ENCODE peak calls at places on chromosome 21, in ten cellular contexts. One of them, this sample, is unnamed.
A peak's percentile ranks its signal among the peaks of the same experiment; 100 is the strongest.

GRCh38 chr21:37915941-37916794 is at the start of gene KCNJ6:
- DNase-seq in heart left ventricle: no peak
- DNase-seq in transverse colon: no peak
- DNase-seq in fibroblast of lung: peak; percentile 59
- DNase-seq in colonic mucosa: no peak
- DNase-seq in CD8-positive, alpha-beta memory T cell: no peak
- DNase-seq in pancreas: peak; percentile 39
- DNase-seq in Peyer's patch: no peak
- DNase-seq in lower lobe of right lung: peak; percentile 63
- DNase-seq in heart right ventricle: no peak
- DNase-seq in this sample: no peak

GRCh38 chr21:24941316-24942185 is 665.7 kb downstream of the MRPL39 start:
- DNase-seq in lower lobe of right lung: no peak
- DNase-seq in heart left ventricle: no peak
- DNase-seq in CD8-positive, alpha-beta memory T cell: no peak
- DNase-seq in fibroblast of lung: peak; percentile 1
- DNase-seq in pancreas: no peak
- DNase-seq in transverse colon: no peak
- DNase-seq in heart right ventricle: no peak
- DNase-seq in Peyer's patch: no peak
- DNase-seq in colonic mucosa: no peak
- DNase-seq in this sample: no peak

GRCh38 chr21:29025328-29025713 is 853 bp downstream of the USP16 start:
- DNase-seq in heart left ventricle: no peak
- DNase-seq in Peyer's patch: no peak
- DNase-seq in fibroblast of lung: no peak
- DNase-seq in lower lobe of right lung: no peak
- DNase-seq in colonic mucosa: no peak
- DNase-seq in CD8-positive, alpha-beta memory T cell: no peak
- DNase-seq in pancreas: no peak
- DNase-seq in transverse colon: no peak
- DNase-seq in heart right ventricle: no peak
- DNase-seq in this sample: no peak

GRCh38 chr21:38965241-38965640 is 159.5 kb downstream of the ETS2 start:
- DNase-seq in pancreas: no peak
- DNase-seq in heart right ventricle: no peak
- DNase-seq in lower lobe of right lung: no peak
- DNase-seq in transverse colon: no peak
- DNase-seq in heart left ventricle: no peak
- DNase-seq in Peyer's patch: no peak
- DNase-seq in fibroblast of lung: no peak
- DNase-seq in CD8-positive, alpha-beta memory T cell: no peak
- DNase-seq in colonic mucosa: no peak
- DNase-seq in this sample: no peak

GRCh38 chr21:31520506-31521163 is 138.9 kb upstream of the SOD1 start:
- DNase-seq in fibroblast of lung: peak; percentile 26
- DNase-seq in colonic mucosa: no peak
- DNase-seq in transverse colon: no peak
- DNase-seq in lower lobe of right lung: no peak
- DNase-seq in heart left ventricle: no peak
- DNase-seq in heart right ventricle: no peak
- DNase-seq in pancreas: no peak
- DNase-seq in Peyer's patch: no peak
- DNase-seq in CD8-positive, alpha-beta memory T cell: no peak
- DNase-seq in this sample: no peak

GRCh38 chr21:27261676-27262075 is 294.8 kb upstream of the ADAMTS5 start:
- DNase-seq in heart right ventricle: no peak
- DNase-seq in CD8-positive, alpha-beta memory T cell: no peak
- DNase-seq in Peyer's patch: no peak
- DNase-seq in transverse colon: no peak
- DNase-seq in heart left ventricle: no peak
- DNase-seq in colonic mucosa: no peak
- DNase-seq in lower lobe of right lung: no peak
- DNase-seq in pancreas: no peak
- DNase-seq in fibroblast of lung: no peak
- DNase-seq in this sample: no peak

GRCh38 chr21:31429500-31429899 is 85.4 kb upstream of the TIAM1 start:
- DNase-seq in Peyer's patch: no peak
- DNase-seq in transverse colon: no peak
- DNase-seq in pancreas: no peak
- DNase-seq in heart right ventricle: no peak
- DNase-seq in heart left ventricle: no peak
- DNase-seq in fibroblast of lung: no peak
- DNase-seq in CD8-positive, alpha-beta memory T cell: no peak
- DNase-seq in lower lobe of right lung: no peak
- DNase-seq in colonic mucosa: no peak
- DNase-seq in this sample: no peak

GRCh38 chr21:38352536-38353219 is 95.9 kb downstream of the KCNJ15 start:
- DNase-seq in pancreas: peak; percentile 70
- DNase-seq in Peyer's patch: no peak
- DNase-seq in heart left ventricle: peak; percentile 37
- DNase-seq in transverse colon: peak; percentile 59
- DNase-seq in lower lobe of right lung: peak; percentile 61
- DNase-seq in CD8-positive, alpha-beta memory T cell: no peak
- DNase-seq in fibroblast of lung: peak; percentile 77
- DNase-seq in colonic mucosa: peak; percentile 59
- DNase-seq in heart right ventricle: peak; percentile 62
- DNase-seq in this sample: no peak

GRCh38 chr21:42521384-42521783 is 7.7 kb downstream of the SLC37A1 start:
- DNase-seq in heart left ventricle: no peak
- DNase-seq in Peyer's patch: no peak
- DNase-seq in colonic mucosa: no peak
- DNase-seq in fibroblast of lung: no peak
- DNase-seq in transverse colon: no peak
- DNase-seq in lower lobe of right lung: no peak
- DNase-seq in pancreas: no peak
- DNase-seq in heart right ventricle: no peak
- DNase-seq in CD8-positive, alpha-beta memory T cell: no peak
- DNase-seq in this sample: no peak

GRCh38 chr21:42518216-42518615 is 4.6 kb downstream of the SLC37A1 start:
- DNase-seq in lower lobe of right lung: no peak
- DNase-seq in fibroblast of lung: peak; percentile 37
- DNase-seq in heart right ventricle: no peak
- DNase-seq in colonic mucosa: no peak
- DNase-seq in transverse colon: no peak
- DNase-seq in CD8-positive, alpha-beta memory T cell: no peak
- DNase-seq in heart left ventricle: no peak
- DNase-seq in pancreas: no peak
- DNase-seq in Peyer's patch: no peak
- DNase-seq in this sample: no peak

GRCh38 chr21:42515708-42516502 is 2.3 kb downstream of the SLC37A1 start:
- DNase-seq in lower lobe of right lung: peak; percentile 82
- DNase-seq in Peyer's patch: peak; percentile 54
- DNase-seq in transverse colon: peak; percentile 60
- DNase-seq in CD8-positive, alpha-beta memory T cell: no peak
- DNase-seq in heart right ventricle: no peak
- DNase-seq in colonic mucosa: peak; percentile 78
- DNase-seq in pancreas: peak; percentile 40
- DNase-seq in fibroblast of lung: no peak
- DNase-seq in heart left ventricle: no peak
- DNase-seq in this sample: no peak

GRCh38 chr21:42520628-42521253 is 7.1 kb downstream of the SLC37A1 start:
- DNase-seq in lower lobe of right lung: no peak
- DNase-seq in colonic mucosa: no peak
- DNase-seq in fibroblast of lung: no peak
- DNase-seq in pancreas: no peak
- DNase-seq in heart left ventricle: no peak
- DNase-seq in heart right ventricle: no peak
- DNase-seq in CD8-positive, alpha-beta memory T cell: no peak
- DNase-seq in transverse colon: no peak
- DNase-seq in Peyer's patch: no peak
- DNase-seq in this sample: no peak

DNA sequence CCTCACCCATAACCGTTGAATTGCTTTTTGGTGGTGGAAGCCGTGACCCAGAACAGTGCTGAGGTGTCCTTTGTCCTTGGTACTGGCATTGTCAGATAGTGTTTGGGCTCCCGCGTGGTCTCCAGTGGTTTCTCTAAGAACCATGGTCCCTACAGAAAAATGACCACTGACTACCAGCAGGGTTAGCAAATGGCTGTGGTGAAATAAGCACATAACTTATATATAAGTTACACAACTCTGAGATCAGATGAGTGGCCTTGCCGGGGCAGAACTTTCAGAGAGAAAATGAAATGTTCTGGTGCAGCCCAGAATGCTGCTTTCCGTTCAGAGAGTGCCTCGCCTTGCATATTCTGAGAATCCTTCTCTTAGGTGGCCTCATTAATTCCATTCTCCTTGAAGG is 5.0 kb downstream of the SLC37A1 start:
- DNase-seq in Peyer's patch: no peak
- DNase-seq in transverse colon: no peak
- DNase-seq in heart right ventricle: no peak
- DNase-seq in fibroblast of lung: no peak
- DNase-seq in CD8-positive, alpha-beta memory T cell: no peak
- DNase-seq in lower lobe of right lung: no peak
- DNase-seq in heart left ventricle: no peak
- DNase-seq in pancreas: no peak
- DNase-seq in colonic mucosa: no peak
- DNase-seq in this sample: no peak
- H3K27ac ChIP-seq in Peyer's patch: no peak overlapping the region
- H3K27ac ChIP-seq in transverse colon: no peak overlapping the region
- H3K27ac ChIP-seq in heart right ventricle: no peak overlapping the region
- H3K27ac ChIP-seq in fibroblast of lung: no peak overlapping the region
- H3K27ac ChIP-seq in CD8-positive, alpha-beta memory T cell: no peak overlapping the region
- H3K27ac ChIP-seq in lower lobe of right lung: no peak overlapping the region
- H3K27ac ChIP-seq in heart left ventricle: no peak overlapping the region
- H3K27ac ChIP-seq in pancreas: no peak overlapping the region
- H3K27ac ChIP-seq in colonic mucosa: no peak overlapping the region
- H3K27ac ChIP-seq in this sample: no peak overlapping the region

GRCh38 chr21:44084496-44085241 is 22.5 kb upstream of the PWP2 start:
- DNase-seq in pancreas: no peak
- DNase-seq in fibroblast of lung: no peak
- DNase-seq in heart right ventricle: no peak
- DNase-seq in CD8-positive, alpha-beta memory T cell: no peak
- DNase-seq in colonic mucosa: peak; percentile 15
- DNase-seq in lower lobe of right lung: no peak
- DNase-seq in heart left ventricle: no peak
- DNase-seq in transverse colon: no peak
- DNase-seq in Peyer's patch: no peak
- DNase-seq in this sample: no peak

GRCh38 chr21:44085491-44086321 is 21.5 kb upstream of the PWP2 start:
- DNase-seq in pancreas: no peak
- DNase-seq in colonic mucosa: peak; percentile 12
- DNase-seq in heart right ventricle: no peak
- DNase-seq in Peyer's patch: no peak
- DNase-seq in fibroblast of lung: no peak
- DNase-seq in heart left ventricle: no peak
- DNase-seq in CD8-positive, alpha-beta memory T cell: no peak
- DNase-seq in lower lobe of right lung: no peak
- DNase-seq in transverse colon: no peak
- DNase-seq in this sample: no peak

GRCh38 chr21:44086636-44087425 is 20.4 kb upstream of the PWP2 start:
- DNase-seq in CD8-positive, alpha-beta memory T cell: no peak
- DNase-seq in Peyer's patch: no peak
- DNase-seq in transverse colon: no peak
- DNase-seq in fibroblast of lung: no peak
- DNase-seq in colonic mucosa: peak; percentile 18
- DNase-seq in pancreas: no peak
- DNase-seq in heart right ventricle: no peak
- DNase-seq in lower lobe of right lung: no peak
- DNase-seq in heart left ventricle: no peak
- DNase-seq in this sample: no peak

GRCh38 chr21:44082648-44083436 is 24.4 kb upstream of the PWP2 start:
- DNase-seq in fibroblast of lung: no peak
- DNase-seq in heart right ventricle: no peak
- DNase-seq in heart left ventricle: no peak
- DNase-seq in CD8-positive, alpha-beta memory T cell: no peak
- DNase-seq in Peyer's patch: no peak
- DNase-seq in colonic mucosa: no peak
- DNase-seq in lower lobe of right lung: no peak
- DNase-seq in transverse colon: no peak
- DNase-seq in pancreas: no peak
- DNase-seq in this sample: no peak

DNA sequence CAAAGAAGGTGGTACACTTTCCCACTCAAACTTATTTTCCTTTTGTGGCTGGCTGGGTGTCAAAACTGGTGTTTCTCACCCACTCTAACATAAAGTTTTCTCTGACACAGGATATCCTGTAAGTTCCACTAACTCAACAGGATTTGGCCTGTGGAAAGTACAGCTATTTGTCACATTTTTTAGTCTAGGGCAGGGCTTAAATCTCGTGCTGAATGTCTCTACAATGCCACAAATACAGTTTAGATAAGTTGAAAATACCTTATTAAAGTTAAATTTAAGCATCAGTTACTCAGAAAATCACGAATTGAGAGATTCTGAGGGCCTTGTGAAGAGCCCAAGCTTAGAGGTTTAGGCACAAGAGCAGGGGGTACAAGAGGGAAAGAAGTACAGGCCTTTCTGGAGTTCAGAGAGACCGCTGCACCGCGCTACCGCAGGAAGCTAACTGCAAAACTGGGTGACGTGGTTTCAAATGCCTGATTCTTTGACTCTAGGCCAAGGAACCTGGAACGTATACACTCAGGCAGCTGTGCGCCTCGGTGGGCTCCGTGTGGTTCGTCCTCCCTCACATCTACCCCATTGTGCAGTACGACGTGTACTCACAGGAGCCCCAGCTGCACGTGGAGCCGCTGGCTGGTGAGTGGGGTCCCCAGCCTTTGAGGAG is 23.4 kb upstream of the PWP2 start:
- DNase-seq in colonic mucosa: peak; percentile 20
- DNase-seq in pancreas: no peak
- DNase-seq in heart right ventricle: no peak
- DNase-seq in Peyer's patch: no peak
- DNase-seq in heart left ventricle: no peak
- DNase-seq in fibroblast of lung: no peak
- DNase-seq in CD8-positive, alpha-beta memory T cell: peak; percentile 58
- DNase-seq in lower lobe of right lung: no peak
- DNase-seq in transverse colon: no peak
- DNase-seq in this sample: no peak
- H3K27ac ChIP-seq in colonic mucosa: peak overlapping the region; percentile 58
- H3K27ac ChIP-seq in pancreas: no peak overlapping the region
- H3K27ac ChIP-seq in heart right ventricle: peak overlapping the region; percentile 89
- H3K27ac ChIP-seq in Peyer's patch: peak overlapping the region; percentile 89
- H3K27ac ChIP-seq in heart left ventricle: peak overlapping the region; percentile 83
- H3K27ac ChIP-seq in fibroblast of lung: peak overlapping the region; percentile 56
- H3K27ac ChIP-seq in CD8-positive, alpha-beta memory T cell: peak overlapping the region; percentile 49
- H3K27ac ChIP-seq in lower lobe of right lung: peak overlapping the region; percentile 69
- H3K27ac ChIP-seq in transverse colon: peak overlapping the region; percentile 60
- H3K27ac ChIP-seq in this sample: peak overlapping the region; percentile 98

GRCh38 chr21:36257657-36258056 is 62.3 kb upstream of the MORC3 start:
- DNase-seq in colonic mucosa: no peak
- DNase-seq in Peyer's patch: no peak
- DNase-seq in heart right ventricle: no peak
- DNase-seq in transverse colon: no peak
- DNase-seq in fibroblast of lung: no peak
- DNase-seq in lower lobe of right lung: no peak
- DNase-seq in heart left ventricle: no peak
- DNase-seq in CD8-positive, alpha-beta memory T cell: no peak
- DNase-seq in pancreas: no peak
- DNase-seq in this sample: no peak

GRCh38 chr21:36263797-36264196 is 56.2 kb upstream of the MORC3 start:
- DNase-seq in CD8-positive, alpha-beta memory T cell: no peak
- DNase-seq in transverse colon: no peak
- DNase-seq in heart right ventricle: no peak
- DNase-seq in fibroblast of lung: no peak
- DNase-seq in lower lobe of right lung: no peak
- DNase-seq in heart left ventricle: no peak
- DNase-seq in colonic mucosa: no peak
- DNase-seq in pancreas: no peak
- DNase-seq in Peyer's patch: no peak
- DNase-seq in this sample: no peak

GRCh38 chr21:36260030-36260787 is 59.8 kb upstream of the MORC3 start:
- DNase-seq in heart left ventricle: peak; percentile 34
- DNase-seq in lower lobe of right lung: no peak
- DNase-seq in pancreas: peak; percentile 62
- DNase-seq in transverse colon: peak; percentile 41
- DNase-seq in colonic mucosa: peak; percentile 69
- DNase-seq in Peyer's patch: no peak
- DNase-seq in heart right ventricle: peak; percentile 57
- DNase-seq in fibroblast of lung: peak; percentile 85
- DNase-seq in CD8-positive, alpha-beta memory T cell: peak; percentile 34
- DNase-seq in this sample: no peak

GRCh38 chr21:36261459-36261858 is 58.5 kb upstream of the MORC3 start:
- DNase-seq in heart right ventricle: no peak
- DNase-seq in fibroblast of lung: no peak
- DNase-seq in transverse colon: no peak
- DNase-seq in CD8-positive, alpha-beta memory T cell: no peak
- DNase-seq in pancreas: no peak
- DNase-seq in heart left ventricle: no peak
- DNase-seq in lower lobe of right lung: no peak
- DNase-seq in Peyer's patch: no peak
- DNase-seq in colonic mucosa: no peak
- DNase-seq in this sample: no peak

GRCh38 chr21:36260802-36261201 is 59.2 kb upstream of the MORC3 start:
- DNase-seq in fibroblast of lung: no peak
- DNase-seq in heart right ventricle: no peak
- DNase-seq in CD8-positive, alpha-beta memory T cell: no peak
- DNase-seq in heart left ventricle: no peak
- DNase-seq in lower lobe of right lung: no peak
- DNase-seq in Peyer's patch: no peak
- DNase-seq in colonic mucosa: no peak
- DNase-seq in transverse colon: no peak
- DNase-seq in pancreas: no peak
- DNase-seq in this sample: no peak
- H3K27ac ChIP-seq in fibroblast of lung: no peak overlapping the region
- H3K27ac ChIP-seq in heart right ventricle: peak overlapping the region; percentile 87
- H3K27ac ChIP-seq in CD8-positive, alpha-beta memory T cell: no peak overlapping the region
- H3K27ac ChIP-seq in heart left ventricle: peak overlapping the region; percentile 89
- H3K27ac ChIP-seq in lower lobe of right lung: peak overlapping the region; percentile 77
- H3K27ac ChIP-seq in Peyer's patch: peak overlapping the region; percentile 75
- H3K27ac ChIP-seq in colonic mucosa: peak overlapping the region; percentile 75
- H3K27ac ChIP-seq in transverse colon: peak overlapping the region; percentile 82
- H3K27ac ChIP-seq in pancreas: no peak overlapping the region
- H3K27ac ChIP-seq in this sample: peak overlapping the region; percentile 56

GRCh38 chr21:35617491-35617890 is 442.8 kb downstream of the SETD4 start:
- DNase-seq in heart right ventricle: no peak
- DNase-seq in fibroblast of lung: no peak
- DNase-seq in transverse colon: no peak
- DNase-seq in Peyer's patch: no peak
- DNase-seq in lower lobe of right lung: no peak
- DNase-seq in heart left ventricle: no peak
- DNase-seq in pancreas: no peak
- DNase-seq in colonic mucosa: no peak
- DNase-seq in CD8-positive, alpha-beta memory T cell: no peak
- DNase-seq in this sample: no peak
- H3K27ac ChIP-seq in heart right ventricle: no peak overlapping the region
- H3K27ac ChIP-seq in fibroblast of lung: no peak overlapping the region
- H3K27ac ChIP-seq in transverse colon: no peak overlapping the region
- H3K27ac ChIP-seq in Peyer's patch: no peak overlapping the region
- H3K27ac ChIP-seq in lower lobe of right lung: no peak overlapping the region
- H3K27ac ChIP-seq in heart left ventricle: no peak overlapping the region
- H3K27ac ChIP-seq in pancreas: no peak overlapping the region
- H3K27ac ChIP-seq in colonic mucosa: no peak overlapping the region
- H3K27ac ChIP-seq in CD8-positive, alpha-beta memory T cell: no peak overlapping the region
- H3K27ac ChIP-seq in this sample: no peak overlapping the region

This sample was measured in substantia nigra.